ENCODE peak calls at places on chromosome 10, in four cellular contexts. M is EL, D is substantia nigra, V is GDM1. E is an unnamed sample.

GRCh38 chr10:119401671-119402395 is 140.7 kb downstream of the RGS10 start:
- DNase-seq in M (peak; percentile 99), V (no peak), D (no peak), E (peak; percentile 41)

GRCh38 chr10:5944389-5945202 is 32.7 kb downstream of the IL15RA start:
- DNase-seq in D (peak; percentile 31), M (peak; percentile 98), V (no peak), E (peak; percentile 88)

GRCh38 chr10:44627591-44628354 is 242.9 kb upstream of the CXCL12 start:
- DNase-seq in D (no peak), V (no peak), M (peak; percentile 68), E (no peak)

GRCh38 chr10:1634239-1634638 is 103.1 kb downstream of the ADARB2 start:
- DNase-seq in M (no peak), D (no peak), V (no peak), E (no peak)

GRCh38 chr10:11698691-11699545 is 43.3 kb upstream of the ECHDC3 start:
- DNase-seq in M (no peak), D (no peak), V (no peak), E (no peak)

GRCh38 chr10:12579954-12580858 is 230.9 kb downstream of the CAMK1D start:
- DNase-seq in M (no peak), V (no peak), D (no peak), E (no peak)

GRCh38 chr10:120336910-120337540 is 120.0 kb upstream of the PLPP4 start:
- DNase-seq in M (peak; percentile 41), D (peak; percentile 3), V (no peak), E (peak; percentile 6)

GRCh38 chr10:27446091-27446918 is 57.8 kb upstream of the RAB18 start:
- DNase-seq in M (peak; percentile 56), D (no peak), V (no peak), E (no peak)

E was measured in NCI-H226.